ENCODE peak calls at places on chromosomes 3 and 15, in six cellular contexts. Z is fibroblast of mammary gland, F is AG09309, M is foreskin fibroblast, G is AG04449, R is fibroblast of lung. X is an unnamed sample.

GRCh38 chr15:52183562-52184173 is 7.5 kb downstream of the GNB5 start:
- DNase-seq in F (no peak), G (no peak), Z (peak), R (peak), M (no peak), X (no peak)

GRCh38 chr15:60418095-60418494 is 20.3 kb upstream of the ANXA2 start:
- DNase-seq in R (no peak), G (no peak), Z (no peak), M (no peak), F (no peak), X (no peak)

GRCh38 chr3:123791898-123792297 is 92.2 kb downstream of the MYLK start:
- DNase-seq in R (peak), F (no peak), M (peak), G (no peak), Z (peak), X (no peak)

GRCh38 chr3:88219138-88219792 is 69.5 kb downstream of the C3orf38 start:
- DNase-seq in F (peak), M (peak), G (no peak), R (peak), Z (peak), X (peak)

GRCh38 chr15:91803260-91803659 is 50.2 kb upstream of the SLCO3A1 start:
- DNase-seq in R (no peak), G (no peak), F (no peak), Z (no peak), M (no peak), X (no peak)

GRCh38 chr3:46490338-46491084 is 7.3 kb upstream of the RTP3 start:
- DNase-seq in Z (peak), F (no peak), R (peak), M (no peak), G (no peak), X (no peak)

GRCh38 chr15:77909131-77909940 is 168.2 kb downstream of the TBC1D2B start:
- DNase-seq in M (no peak), G (no peak), F (no peak), Z (no peak), R (no peak), X (no peak)

GRCh38 chr3:73718326-73719110 is 93.8 kb upstream of the PDZRN3 start:
- DNase-seq in G (no peak), R (peak), Z (no peak), F (no peak), M (no peak), X (peak)

GRCh38 chr15:65377105-65377975 is 462 bp downstream of the IGDCC3 start:
- DNase-seq in R (peak), G (no peak), Z (no peak), M (peak), F (no peak), X (no peak)

GRCh38 chr3:53570709-53571108 is 76.3 kb downstream of the CACNA1D start:
- DNase-seq in F (no peak), G (no peak), R (peak), Z (peak), M (peak), X (no peak)

GRCh38 chr3:88019024-88019423 is 39.8 kb downstream of the CGGBP1 start:
- DNase-seq in M (no peak), G (no peak), Z (no peak), F (no peak), R (peak), X (no peak)

DNA sequence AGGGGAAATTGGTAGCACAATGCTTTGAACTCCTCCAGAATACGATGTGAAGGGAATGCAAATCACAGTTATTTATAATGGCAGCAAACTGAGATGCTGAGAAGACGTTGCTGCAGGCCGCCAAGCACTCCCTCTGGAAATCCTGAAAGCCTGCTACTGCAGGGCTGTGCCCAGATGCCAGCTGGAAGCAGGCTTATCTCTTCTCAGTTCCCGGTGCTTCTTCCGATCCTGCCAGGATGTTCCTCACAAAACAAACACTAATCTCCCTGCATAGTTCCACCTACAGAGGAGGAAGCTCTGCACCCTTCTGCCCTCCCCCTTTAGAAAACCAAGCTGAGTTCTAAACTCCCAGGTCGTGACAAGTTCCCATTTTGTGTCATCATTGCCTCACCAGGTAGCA is 201.7 kb upstream of the BCL6 start:
- DNase-seq in F (no peak), R (no peak), G (no peak), M (no peak), Z (no peak), X (peak)
- H3K4me3 ChIP-seq in F (no peak), R (no peak), G (no peak), M (no peak), Z (no peak), X (no peak)

GRCh38 chr3:72169561-72170472 is 384.9 kb upstream of the PROK2 start:
- DNase-seq in R (no peak), G (no peak), F (no peak), Z (no peak), M (no peak), X (no peak)

GRCh38 chr3:72169120-72169519 is 384.2 kb upstream of the PROK2 start:
- DNase-seq in F (no peak), Z (no peak), M (no peak), R (no peak), G (no peak), X (no peak)

GRCh38 chr3:72171946-72172345 is 387.0 kb upstream of the PROK2 start:
- DNase-seq in M (no peak), Z (no peak), G (no peak), R (peak), F (no peak), X (no peak)

GRCh38 chr3:72174043-72174442 is 389.1 kb upstream of the PROK2 start:
- DNase-seq in R (no peak), G (no peak), Z (peak), M (no peak), F (no peak), X (no peak)

GRCh38 chr3:72171461-72171860 is 386.5 kb upstream of the PROK2 start:
- DNase-seq in G (no peak), R (peak), F (no peak), Z (peak), M (no peak), X (no peak)
- TF ChIP-seq CTCF in G (no peak), R (no peak), F (no peak), Z (no peak), M (no peak), X (no peak)

GRCh38 chr15:97522362-97522761 is 438.1 kb upstream of the ARRDC4 start:
- DNase-seq in M (no peak), F (no peak), Z (no peak), G (no peak), R (peak), X (no peak)
- H3K4me3 ChIP-seq in M (peak), F (no peak), Z (no peak), G (no peak), R (no peak), X (no peak)

GRCh38 chr15:89243691-89244511 is at the start of gene FANCI:
- DNase-seq in R (peak), F (peak), Z (peak), G (peak), M (peak), X (peak)
- TF ChIP-seq CTCF in R (peak), F (peak), Z (no peak), G (peak), M (peak), X (peak)